ENCODE peak calls at places on chromosome 22, in four cellular contexts. Q is A549, B is upper lobe of right lung, F is body of pancreas. A is an unnamed sample.

GRCh38 chr22:49933236-49933921 is 14.9 kb downstream of the CRELD2 start:
- ATAC-seq in F (no peak), Q (no peak), B (no peak), A (no peak)

GRCh38 chr22:18055619-18056160 is 22.1 kb upstream of the PEX26 start:
- ATAC-seq in F (no peak), Q (no peak), B (no peak), A (no peak)

GRCh38 chr22:39954584-39955055 is 5.6 kb upstream of the TMA7B start:
- ATAC-seq in F (peak; percentile 77), Q (no peak), B (no peak), A (peak; percentile 73)

GRCh38 chr22:45203150-45203974 is 37.3 kb downstream of the KIAA0930 start:
- ATAC-seq in Q (no peak), B (no peak), F (no peak), A (no peak)

GRCh38 chr22:37431811-37432707 is 4.8 kb upstream of the ELFN2 start:
- ATAC-seq in B (no peak), Q (peak; percentile 73), F (no peak), A (peak; percentile 93)

GRCh38 chr22:46726066-46726985 is 11.7 kb downstream of the CERK start:
- ATAC-seq in Q (no peak), F (peak; percentile 41), B (peak; percentile 50), A (no peak)

GRCh38 chr22:33894036-33894435 is 26.2 kb downstream of the LARGE1 start:
- ATAC-seq in B (no peak), F (no peak), Q (no peak), A (no peak)

GRCh38 chr22:50085211-50085999 is at the start of gene MLC1:
- ATAC-seq in F (no peak), B (peak; percentile 19), Q (no peak), A (peak; percentile 29)

GRCh38 chr22:42443240-42444059 is 11.2 kb upstream of the NFAM1 start:
- ATAC-seq in Q (peak; percentile 15), B (peak; percentile 3), F (no peak), A (peak; percentile 72)

GRCh38 chr22:50018608-50019291 is 6.2 kb upstream of the IL17REL start:
- ATAC-seq in B (no peak), F (no peak), Q (no peak), A (peak; percentile 62)

GRCh38 chr22:50027639-50028537 is 15.3 kb upstream of the IL17REL start:
- ATAC-seq in F (no peak), Q (no peak), B (peak; percentile 5), A (peak; percentile 71)

GRCh38 chr22:23632178-23632577 is at the start of gene DRICH1:
- ATAC-seq in F (no peak), Q (no peak), B (no peak), A (peak; percentile 29)

GRCh38 chr22:44363980-44364749 is 51.4 kb upstream of the SHISAL1 start:
- ATAC-seq in Q (peak; percentile 3), F (no peak), B (no peak), A (no peak)

GRCh38 chr22:39995346-39996252 is 845 bp downstream of the FAM83F start:
- ATAC-seq in B (no peak), F (peak; percentile 48), Q (no peak), A (no peak)

GRCh38 chr22:36625102-36625501 is 78.5 kb downstream of the CACNG2 start:
- ATAC-seq in Q (no peak), B (no peak), F (no peak), A (no peak)

GRCh38 chr22:30921108-30921507 is 47.5 kb downstream of the MORC2 start:
- ATAC-seq in B (no peak), F (no peak), Q (no peak), A (peak; percentile 30)